ENCODE peak calls at places on chromosome 12, in nine cellular contexts. N is astrocyte of the spinal cord, V is HCEC 1CT, W is omental fat pad, C is LoVo, S is HuH-7, J is AG04449, U is GM04504, Z is naive B cell. R is an unnamed sample.

GRCh38 chr12:131365821-131366260 is 345.0 kb upstream of the SFSWAP start:
- DNase-seq in N (no peak), V (no peak), W (no peak), C (no peak), S (no peak), J (no peak), U (no peak), Z (no peak), R (no peak)

GRCh38 chr12:131897276-131897675 is 2.9 kb downstream of the ULK1 start:
- DNase-seq in N (no peak), V (no peak), W (no peak), C (no peak), S (no peak), J (no peak), U (no peak), Z (no peak), R (no peak)

GRCh38 chr12:121989951-121990647 is 31.6 kb upstream of the BCL7A start:
- DNase-seq in N (no peak), V (no peak), W (no peak), C (no peak), S (no peak), J (no peak), U (no peak), Z (no peak), R (no peak)

GRCh38 chr12:120399531-120399930 is 30.6 kb upstream of the MSI1 start:
- DNase-seq in N (peak; percentile 43), V (peak; percentile 85), W (no peak), C (no peak), S (no peak), J (peak; percentile 0), U (no peak), Z (no peak), R (peak; percentile 31)

GRCh38 chr12:121388421-121388981 is 11.4 kb upstream of the RNF34 start:
- DNase-seq in N (peak; percentile 55), V (peak; percentile 76), W (no peak), C (no peak), S (no peak), J (peak; percentile 42), U (peak; percentile 68), Z (no peak), R (no peak)

GRCh38 chr12:130583317-130583716 is 132.8 kb downstream of the RIMBP2 start:
- DNase-seq in N (no peak), V (no peak), W (no peak), C (no peak), S (no peak), J (no peak), U (no peak), Z (no peak), R (no peak)

GRCh38 chr12:28051516-28052456 is 79.3 kb upstream of the PTHLH start:
- DNase-seq in N (no peak), V (no peak), W (no peak), C (no peak), S (no peak), J (no peak), U (no peak), Z (no peak), R (peak; percentile 39)

GRCh38 chr12:112466011-112466422 is 47.3 kb downstream of the PTPN11 start:
- DNase-seq in N (no peak), V (no peak), W (no peak), C (no peak), S (peak; percentile 38), J (no peak), U (no peak), Z (no peak), R (no peak)

GRCh38 chr12:108801736-108802665 is 55.4 kb downstream of the SSH1 start:
- DNase-seq in N (peak; percentile 88), V (peak; percentile 92), W (peak; percentile 29), C (no peak), S (no peak), J (no peak), U (no peak), Z (no peak), R (peak; percentile 82)

GRCh38 chr12:91885851-91886250 is 259.8 kb downstream of the BTG1 start:
- DNase-seq in N (no peak), V (no peak), W (no peak), C (no peak), S (no peak), J (no peak), U (no peak), Z (no peak), R (no peak)

GRCh38 chr12:98274430-98275130 is 240.8 kb upstream of the TMPO start:
- DNase-seq in N (no peak), V (no peak), W (no peak), C (no peak), S (no peak), J (no peak), U (no peak), Z (no peak), R (no peak)

GRCh38 chr12:113762155-113762848 is 203.8 kb downstream of the RBM19 start:
- DNase-seq in N (no peak), V (no peak), W (no peak), C (no peak), S (no peak), J (no peak), U (no peak), Z (no peak), R (no peak)

GRCh38 chr12:29797565-29798360 is 14.0 kb upstream of the TMTC1 start:
- DNase-seq in N (no peak), V (no peak), W (no peak), C (no peak), S (no peak), J (no peak), U (no peak), Z (no peak), R (no peak)

GRCh38 chr12:53079226-53080117 is at the start of gene SPRYD3:
- DNase-seq in N (peak; percentile 98), V (peak; percentile 96), W (peak; percentile 90), C (peak; percentile 100), S (peak; percentile 100), J (peak; percentile 80), U (peak; percentile 96), Z (peak; percentile 97), R (peak; percentile 92)

GRCh38 chr12:78562358-78563205 is 302.0 kb upstream of the SYT1 start:
- DNase-seq in N (peak; percentile 17), V (peak; percentile 29), W (no peak), C (no peak), S (no peak), J (no peak), U (no peak), Z (no peak), R (no peak)

GRCh38 chr12:106982229-106982628 is 4.7 kb downstream of the MTERF2 start:
- DNase-seq in N (no peak), V (peak; percentile 33), W (no peak), C (no peak), S (no peak), J (no peak), U (no peak), Z (no peak), R (no peak)

GRCh38 chr12:5945071-5946008 is at the start of gene ANO2:
- DNase-seq in N (no peak), V (no peak), W (no peak), C (no peak), S (no peak), J (no peak), U (no peak), Z (no peak), R (no peak)

GRCh38 chr12:6943387-6943718 is 263 bp upstream of the RNU7-1 start:
- DNase-seq in N (peak; percentile 96), V (peak; percentile 91), W (no peak), C (peak; percentile 89), S (peak; percentile 98), J (peak; percentile 77), U (peak; percentile 82), Z (peak; percentile 85), R (peak; percentile 77)

GRCh38 chr12:12032771-12033588 is 37.8 kb upstream of the BCL2L14 start:
- DNase-seq in N (peak; percentile 90), V (peak; percentile 60), W (no peak), C (peak; percentile 90), S (peak; percentile 45), J (peak; percentile 41), U (peak; percentile 56), Z (peak; percentile 43), R (peak; percentile 48)

GRCh38 chr12:104638760-104639319 is 182.1 kb downstream of the CHST11 start:
- DNase-seq in N (no peak), V (no peak), W (no peak), C (no peak), S (no peak), J (no peak), U (no peak), Z (no peak), R (no peak)

GRCh38 chr12:66044731-66045130 is 85.8 kb downstream of the LLPH start:
- DNase-seq in N (peak; percentile 40), V (peak; percentile 62), W (no peak), C (no peak), S (no peak), J (no peak), U (no peak), Z (no peak), R (peak; percentile 54)

GRCh38 chr12:77845831-77846230 is 15.1 kb downstream of the NAV3 start:
- DNase-seq in N (peak; percentile 71), V (peak; percentile 62), W (no peak), C (peak; percentile 16), S (no peak), J (peak; percentile 41), U (no peak), Z (no peak), R (peak; percentile 34)

GRCh38 chr12:82130763-82131162 is 227.4 kb downstream of the CCDC59 start:
- DNase-seq in N (no peak), V (no peak), W (no peak), C (no peak), S (no peak), J (no peak), U (no peak), Z (no peak), R (no peak)

GRCh38 chr12:2341871-2342270 is 289.1 kb downstream of the CACNA1C start:
- DNase-seq in N (peak; percentile 65), V (peak; percentile 92), W (no peak), C (no peak), S (no peak), J (peak; percentile 40), U (peak; percentile 67), Z (no peak), R (no peak)

GRCh38 chr12:130982565-130983225 is 29.0 kb downstream of the ADGRD1 start:
- DNase-seq in N (no peak), V (no peak), W (no peak), C (no peak), S (no peak), J (no peak), U (no peak), Z (no peak), R (no peak)

GRCh38 chr12:90280564-90281058 is 572.0 kb upstream of the ATP2B1 start:
- DNase-seq in N (peak; percentile 29), V (no peak), W (no peak), C (no peak), S (no peak), J (no peak), U (no peak), Z (no peak), R (peak; percentile 63)

GRCh38 chr12:127230843-127231260 is 1036.1 kb upstream of the TMEM132C start:
- DNase-seq in N (peak; percentile 94), V (peak; percentile 98), W (no peak), C (peak; percentile 25), S (no peak), J (peak; percentile 94), U (peak; percentile 91), Z (no peak), R (peak; percentile 100)

GRCh38 chr12:132559652-132560420 is 50.5 kb downstream of the LRCOL1 start:
- DNase-seq in N (peak; percentile 25), V (peak; percentile 33), W (no peak), C (peak; percentile 78), S (peak; percentile 79), J (no peak), U (peak; percentile 10), Z (peak; percentile 38), R (no peak)

GRCh38 chr12:64385468-64385867 is 5.1 kb downstream of the C12orf56 start:
- DNase-seq in N (no peak), V (peak; percentile 61), W (no peak), C (no peak), S (no peak), J (no peak), U (no peak), Z (no peak), R (no peak)

GRCh38 chr12:118345355-118345754 is 27.4 kb downstream of the TAOK3 start:
- DNase-seq in N (no peak), V (no peak), W (no peak), C (no peak), S (no peak), J (no peak), U (no peak), Z (no peak), R (no peak)

GRCh38 chr12:42997032-42997431 is 407.5 kb upstream of the PRICKLE1 start:
- DNase-seq in N (no peak), V (no peak), W (no peak), C (no peak), S (no peak), J (no peak), U (no peak), Z (no peak), R (no peak)

R was measured in skeletal muscle cell.